ENCODE peak calls at places on chromosomes 12 and 14, in seven cellular contexts. E, X, U, M, D, R and C are unnamed samples.

GRCh38 chr12:60148831-60149230 is 553.0 kb downstream of the SLC16A7 start:
- DNase-seq in E (no peak), X (no peak), U (peak), M (no peak), D (peak), R (peak), C (no peak)

GRCh38 chr12:98660521-98660920 is 15.4 kb downstream of the APAF1 start:
- DNase-seq in E (no peak), X (no peak), U (no peak), M (no peak), D (no peak), R (no peak), C (no peak)

GRCh38 chr12:80580254-80580653 is 127.2 kb upstream of the MYF6 start:
- DNase-seq in E (no peak), X (no peak), U (peak), M (no peak), D (peak), R (peak), C (no peak)

GRCh38 chr12:45439039-45439438 is 223.1 kb downstream of the ANO6 start:
- DNase-seq in E (no peak), X (no peak), U (peak), M (no peak), D (peak), R (no peak), C (no peak)

GRCh38 chr14:23695220-23695999 is 59.2 kb downstream of the DHRS2 start:
- DNase-seq in E (peak), X (no peak), U (no peak), M (peak), D (no peak), R (peak), C (no peak)

GRCh38 chr12:97194551-97194950 is 268.1 kb upstream of the RMST start:
- DNase-seq in E (no peak), X (no peak), U (peak), M (no peak), D (no peak), R (no peak), C (no peak)

GRCh38 chr14:61876362-61877049 is 114.3 kb downstream of the SNAPC1 start:
- DNase-seq in E (no peak), X (no peak), U (no peak), M (no peak), D (no peak), R (no peak), C (no peak)

GRCh38 chr14:39113685-39114072 is 444 bp upstream of the GEMIN2 start:
- DNase-seq in E (no peak), X (no peak), U (no peak), M (no peak), D (no peak), R (no peak), C (no peak)

GRCh38 chr12:110741795-110742717 is 635 bp downstream of the PPP1CC start:
- DNase-seq in E (no peak), X (peak), U (peak), M (peak), D (peak), R (peak), C (peak)

GRCh38 chr14:38256358-38256840 is 506 bp upstream of the CLEC14A start:
- DNase-seq in E (no peak), X (no peak), U (no peak), M (no peak), D (no peak), R (no peak), C (no peak)

GRCh38 chr12:51823875-51824565 is 24.5 kb downstream of the FIGNL2 start:
- DNase-seq in E (no peak), X (peak), U (peak), M (no peak), D (peak), R (peak), C (peak)

GRCh38 chr14:100549834-100550625 is 37.2 kb downstream of the BEGAIN start:
- DNase-seq in E (no peak), X (no peak), U (no peak), M (no peak), D (no peak), R (no peak), C (no peak)

GRCh38 chr14:90624732-90625444 is 191.3 kb downstream of the TTC7B start:
- DNase-seq in E (no peak), X (peak), U (no peak), M (no peak), D (no peak), R (no peak), C (no peak)

GRCh38 chr14:24040692-24041091 is 11.1 kb upstream of the CARMIL3 start:
- DNase-seq in E (no peak), X (no peak), U (no peak), M (no peak), D (no peak), R (no peak), C (no peak)

GRCh38 chr12:95622879-95623278 is 71.6 kb upstream of the USP44 start:
- DNase-seq in E (no peak), X (no peak), U (no peak), M (no peak), D (peak), R (no peak), C (no peak)

GRCh38 chr14:95192306-95192705 is 35.0 kb upstream of the DICER1 start:
- DNase-seq in E (no peak), X (no peak), U (no peak), M (no peak), D (no peak), R (no peak), C (no peak)

GRCh38 chr12:1523558-1524050 is 70.8 kb downstream of the FBXL14 start:
- DNase-seq in E (no peak), X (no peak), U (no peak), M (no peak), D (no peak), R (no peak), C (no peak)